ENCODE peak calls at places on chromosomes 3 and 15, in seven cellular contexts. O is ovary, E is fibroblast of lung, X is lung, H is iPS-NIHi11, V is NCI-H1092, J is hypothalamus. C is an unnamed sample.

GRCh38 chr3:171145866-171146265 is 119.3 kb upstream of the SLC2A2 start:
- DNase-seq in O (no peak), E (no peak), X (no peak), H (no peak), V (no peak), J (no peak), C (no peak)

GRCh38 chr3:12663311-12663935 is 494 bp downstream of the RAF1 start:
- DNase-seq in O (peak), E (peak), X (peak), H (peak), V (no peak), J (peak), C (peak)

GRCh38 chr3:195080571-195081141 is 190.3 kb downstream of the XXYLT1 start:
- DNase-seq in O (no peak), E (peak), X (no peak), H (peak), V (peak), J (no peak), C (no peak)

GRCh38 chr3:194801378-194802124 is 115.9 kb downstream of the FAM43A start:
- DNase-seq in O (no peak), E (no peak), X (no peak), H (no peak), V (no peak), J (peak), C (no peak)

GRCh38 chr3:177633671-177634207 is 436.5 kb upstream of the TBL1XR1 start:
- DNase-seq in O (no peak), E (peak), X (no peak), H (no peak), V (no peak), J (no peak), C (no peak)

GRCh38 chr3:42502429-42503250 is at the start of gene VIPR1:
- DNase-seq in O (peak), E (peak), X (peak), H (peak), V (peak), J (peak), C (no peak)

GRCh38 chr3:89098964-89099585 is 8.3 kb upstream of the EPHA3 start:
- DNase-seq in O (no peak), E (peak), X (peak), H (peak), V (peak), J (peak), C (no peak)

GRCh38 chr3:124621498-124621897 is 108.8 kb upstream of the UMPS start:
- DNase-seq in O (no peak), E (peak), X (no peak), H (no peak), V (no peak), J (no peak), C (no peak)

GRCh38 chr15:53830707-53831386 is 71.4 kb upstream of the WDR72 start:
- DNase-seq in O (no peak), E (no peak), X (no peak), H (no peak), V (no peak), J (no peak), C (no peak)

GRCh38 chr3:127444761-127445160 is 145.8 kb downstream of the TPRA1 start:
- DNase-seq in O (no peak), E (no peak), X (no peak), H (no peak), V (no peak), J (no peak), C (no peak)

GRCh38 chr3:89522168-89522567 is 414.7 kb downstream of the EPHA3 start:
- DNase-seq in O (no peak), E (no peak), X (no peak), H (no peak), V (no peak), J (no peak), C (no peak)

GRCh38 chr15:80404719-80405553 is 754 bp downstream of the ARNT2 start:
- DNase-seq in O (peak), E (peak), X (no peak), H (peak), V (peak), J (peak), C (no peak)

GRCh38 chr3:193910886-193911738 is 224.8 kb upstream of the HES1 start:
- DNase-seq in O (no peak), E (no peak), X (peak), H (no peak), V (no peak), J (no peak), C (no peak)

GRCh38 chr3:11154036-11154952 is at the start of gene HRH1:
- DNase-seq in O (peak), E (peak), X (no peak), H (peak), V (no peak), J (no peak), C (no peak)

GRCh38 chr3:30539214-30539613 is 67.2 kb upstream of the TGFBR2 start:
- DNase-seq in O (no peak), E (no peak), X (no peak), H (peak), V (no peak), J (no peak), C (no peak)

GRCh38 chr3:188578579-188579363 is 424.8 kb downstream of the LPP start:
- DNase-seq in O (peak), E (peak), X (peak), H (no peak), V (peak), J (no peak), C (peak)

GRCh38 chr3:136207741-136208140 is 11.6 kb upstream of the MSL2 start:
- DNase-seq in O (no peak), E (no peak), X (no peak), H (no peak), V (no peak), J (no peak), C (no peak)

GRCh38 chr3:71026634-71027578 is 556.6 kb downstream of the FOXP1 start:
- DNase-seq in O (no peak), E (no peak), X (no peak), H (no peak), V (no peak), J (no peak), C (no peak)

GRCh38 chr3:167940241-167940640 is 155.5 kb downstream of the GOLIM4 start:
- DNase-seq in O (no peak), E (peak), X (no peak), H (no peak), V (no peak), J (no peak), C (no peak)

GRCh38 chr3:146371902-146372301 is 97.5 kb downstream of the PLSCR2 start:
- DNase-seq in O (no peak), E (no peak), X (no peak), H (no peak), V (no peak), J (no peak), C (no peak)

GRCh38 chr3:142117052-142117451 is 32.3 kb downstream of the TFDP2 start:
- DNase-seq in O (no peak), E (peak), X (no peak), H (no peak), V (no peak), J (no peak), C (no peak)

GRCh38 chr3:72143322-72143721 is 358.4 kb upstream of the PROK2 start:
- DNase-seq in O (no peak), E (peak), X (no peak), H (no peak), V (no peak), J (no peak), C (no peak)

GRCh38 chr3:156172536-156172935 is 52.2 kb downstream of the KCNAB1 start:
- DNase-seq in O (no peak), E (no peak), X (no peak), H (no peak), V (no peak), J (no peak), C (no peak)

GRCh38 chr3:125386811-125387210 is 11.7 kb upstream of the ZNF148 start:
- DNase-seq in O (no peak), E (peak), X (no peak), H (no peak), V (no peak), J (no peak), C (no peak)

GRCh38 chr3:159418571-159419526 is 569.8 kb upstream of the IL12A start:
- DNase-seq in O (no peak), E (peak), X (no peak), H (no peak), V (no peak), J (no peak), C (no peak)

GRCh38 chr3:8854656-8855055 is 85.2 kb upstream of the OXTR start:
- DNase-seq in O (no peak), E (peak), X (no peak), H (no peak), V (no peak), J (no peak), C (no peak)

GRCh38 chr3:48088056-48088748 is 72.0 kb upstream of the MAP4 start:
- DNase-seq in O (no peak), E (peak), X (no peak), H (peak), V (no peak), J (peak), C (no peak)

GRCh38 chr3:8110966-8111798 is 390.4 kb upstream of the LMCD1 start:
- DNase-seq in O (peak), E (peak), X (peak), H (peak), V (peak), J (peak), C (peak)

GRCh38 chr3:80232760-80233159 is 465.0 kb upstream of the ROBO1 start:
- DNase-seq in O (no peak), E (peak), X (no peak), H (peak), V (no peak), J (no peak), C (no peak)

GRCh38 chr3:141183606-141184005 is 48.0 kb upstream of the PXYLP1 start:
- DNase-seq in O (no peak), E (no peak), X (no peak), H (no peak), V (no peak), J (no peak), C (no peak)

GRCh38 chr3:105676621-105677300 is 192.1 kb downstream of the CBLB start:
- DNase-seq in O (no peak), E (no peak), X (no peak), H (no peak), V (no peak), J (no peak), C (no peak)

C was measured in thoracic aorta.